ENCODE peak calls at places on chromosomes 16 and 17, in six cellular contexts. S is activated CD8-positive, alpha-beta T cell treated with anti-CD3 and anti-CD28 coated beads for 36 hours; K is left ventricle myocardium inferior; Z is HFF-Myc; N is AG10803; X is ovary. P is an unnamed sample.

GRCh38 chr17:46943511-46944393 is 20.8 kb downstream of the GOSR2 start:
- DNase-seq in S (peak), K (no peak), Z (no peak), N (no peak), X (peak), P (no peak)

GRCh38 chr17:66190738-66191606 is 961 bp downstream of the CEP112 start:
- DNase-seq in S (no peak), K (no peak), Z (no peak), N (peak), X (no peak), P (no peak)

GRCh38 chr16:75305364-75306101 is 54.1 kb upstream of the BCAR1 start:
- DNase-seq in S (peak), K (peak), Z (peak), N (peak), X (peak), P (peak)

GRCh38 chr17:7650509-7651096 is at the start of gene ATP1B2:
- DNase-seq in S (peak), K (peak), Z (no peak), N (no peak), X (peak), P (peak)

GRCh38 chr17:63845509-63845908 is 3.0 kb upstream of the SMARCD2 start:
- DNase-seq in S (no peak), K (no peak), Z (no peak), N (no peak), X (no peak), P (no peak)

GRCh38 chr16:5633845-5634440 is 536.3 kb upstream of the EEF2KMT start:
- DNase-seq in S (no peak), K (no peak), Z (no peak), N (no peak), X (no peak), P (no peak)

GRCh38 chr17:74430706-74431567 is 951 bp upstream of the GPRC5C start:
- DNase-seq in S (peak), K (peak), Z (no peak), N (peak), X (peak), P (no peak)

GRCh38 chr16:57993452-57993851 is 7.0 kb downstream of the ZNF319 start:
- DNase-seq in S (no peak), K (no peak), Z (no peak), N (no peak), X (no peak), P (no peak)

GRCh38 chr17:32625971-32626370 is 139.2 kb downstream of the CDK5R1 start:
- DNase-seq in S (no peak), K (no peak), Z (no peak), N (no peak), X (no peak), P (no peak)

GRCh38 chr17:77471984-77472836 is 331.4 kb downstream of the SEC14L1 start:
- DNase-seq in S (peak), K (no peak), Z (no peak), N (peak), X (peak), P (no peak)

GRCh38 chr17:44221072-44221861 is 1.8 kb upstream of the UBTF start:
- DNase-seq in S (peak), K (peak), Z (no peak), N (peak), X (peak), P (no peak)

GRCh38 chr17:72100445-72100844 is 20.4 kb upstream of the SOX9 start:
- DNase-seq in S (no peak), K (no peak), Z (no peak), N (no peak), X (no peak), P (no peak)

GRCh38 chr17:72092710-72093322 is 28.0 kb upstream of the SOX9 start:
- DNase-seq in S (no peak), K (no peak), Z (no peak), N (no peak), X (no peak), P (no peak)

GRCh38 chr17:72099919-72100318 is 20.9 kb upstream of the SOX9 start:
- DNase-seq in S (no peak), K (no peak), Z (no peak), N (no peak), X (no peak), P (no peak)

GRCh38 chr17:72095316-72095715 is 25.5 kb upstream of the SOX9 start:
- DNase-seq in S (no peak), K (no peak), Z (no peak), N (no peak), X (no peak), P (no peak)

GRCh38 chr17:72097144-72097543 is 23.7 kb upstream of the SOX9 start:
- DNase-seq in S (no peak), K (no peak), Z (no peak), N (no peak), X (no peak), P (no peak)
- TF ChIP-seq CTCF in S (no peak), K (no peak), Z (no peak), N (no peak), X (no peak), P (no peak)

GRCh38 chr16:8828541-8829165 is 31.0 kb downstream of the PMM2 start:
- DNase-seq in S (no peak), K (no peak), Z (no peak), N (no peak), X (no peak), P (no peak)
- TF ChIP-seq CTCF in S (no peak), K (no peak), Z (no peak), N (no peak), X (no peak), P (no peak)

GRCh38 chr17:48025040-48025903 is 12.3 kb downstream of the COPZ2 start:
- DNase-seq in S (peak), K (peak), Z (peak), N (peak), X (peak), P (peak)

GRCh38 chr17:48021964-48022363 is 15.6 kb downstream of the COPZ2 start:
- DNase-seq in S (no peak), K (no peak), Z (no peak), N (no peak), X (no peak), P (no peak)

GRCh38 chr17:48022906-48023305 is 14.7 kb downstream of the COPZ2 start:
- DNase-seq in S (no peak), K (no peak), Z (no peak), N (no peak), X (no peak), P (no peak)

GRCh38 chr17:48024149-48025039 is 13.2 kb downstream of the COPZ2 start:
- DNase-seq in S (peak), K (peak), Z (no peak), N (peak), X (peak), P (no peak)

GRCh38 chr17:48023408-48024148 is 14.0 kb downstream of the COPZ2 start:
- DNase-seq in S (peak), K (peak), Z (no peak), N (peak), X (peak), P (peak)
- TF ChIP-seq CTCF in S (peak), K (peak), Z (no peak), N (no peak), X (peak), P (no peak)

GRCh38 chr16:65121870-65122723 is at the start of gene CDH11:
- DNase-seq in S (no peak), K (peak), Z (no peak), N (peak), X (peak), P (no peak)
- TF ChIP-seq CTCF in S (no peak), K (peak), Z (peak), N (peak), X (peak), P (no peak)

DNA sequence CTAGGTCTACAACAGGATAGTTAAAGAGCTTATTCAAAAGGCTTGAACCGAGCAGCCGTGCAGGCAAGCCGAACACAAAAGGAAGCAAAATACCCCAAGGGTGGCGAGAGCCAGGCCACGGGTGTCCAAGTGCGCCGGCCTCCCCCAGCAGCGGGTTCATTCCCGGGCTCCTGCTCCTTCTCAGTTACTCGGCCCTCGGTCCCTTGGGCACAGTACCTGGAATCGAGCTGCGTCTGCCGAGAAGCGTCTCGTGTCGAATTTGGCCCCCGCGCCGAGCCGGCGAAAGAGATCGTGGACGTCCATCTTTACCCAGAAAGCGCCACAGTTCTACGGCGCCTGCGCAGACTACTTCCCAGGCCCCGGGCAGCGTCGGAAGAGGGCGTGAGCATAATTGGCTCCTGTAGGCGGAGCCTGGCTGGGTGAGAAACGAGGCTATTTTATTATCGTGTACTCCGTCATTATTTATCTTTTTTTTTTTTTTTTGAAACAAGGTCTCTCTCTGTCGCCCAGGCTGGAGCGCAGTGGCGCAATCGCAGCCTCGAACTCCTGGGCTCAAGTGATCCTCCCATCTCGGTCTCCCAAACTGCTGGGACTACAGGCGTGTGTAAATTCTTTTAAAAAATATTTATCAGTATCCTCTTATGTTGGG is at the start of gene DDX52:
- DNase-seq in S (peak), K (peak), Z (peak), N (peak), X (peak), P (peak)
- TF ChIP-seq CTCF in S (no peak), K (peak), Z (no peak), N (peak), X (peak), P (no peak)

DNA sequence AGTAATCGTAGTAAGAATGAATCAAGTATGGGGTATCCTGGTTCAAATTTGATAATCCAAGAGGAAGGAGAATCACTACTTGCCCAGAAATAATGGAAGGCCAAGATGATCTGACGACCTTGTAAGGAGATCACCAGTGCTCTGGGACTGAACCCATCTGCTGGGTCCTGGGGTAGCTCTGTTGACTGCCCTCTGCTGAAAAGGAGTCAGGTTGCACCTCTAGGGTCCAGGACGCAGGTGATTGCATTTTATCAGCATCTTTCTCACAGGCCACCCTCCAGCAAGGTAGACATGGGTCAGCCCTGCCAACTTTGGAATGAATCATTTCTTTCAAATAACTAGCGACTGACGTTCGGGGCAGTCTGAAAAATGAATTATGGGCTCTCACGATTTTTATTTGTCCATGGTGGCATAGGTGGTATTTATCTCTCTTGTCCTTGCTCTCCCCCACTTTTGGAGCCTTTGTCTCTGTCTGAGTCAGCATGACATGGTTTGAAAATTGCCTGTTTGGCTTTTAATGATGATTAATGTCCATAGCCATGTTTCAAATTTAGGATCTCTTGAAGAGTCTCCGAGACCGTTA is 163.7 kb downstream of the MSI2 start:
- DNase-seq in S (no peak), K (no peak), Z (no peak), N (no peak), X (no peak), P (no peak)
- TF ChIP-seq CTCF in S (no peak), K (no peak), Z (no peak), N (no peak), X (no peak), P (no peak)

GRCh38 chr16:1823821-1824220 is 2.8 kb downstream of the HAGH start:
- DNase-seq in S (peak), K (peak), Z (no peak), N (peak), X (no peak), P (no peak)
- TF ChIP-seq CTCF in S (no peak), K (no peak), Z (peak), N (peak), X (no peak), P (no peak)

GRCh38 chr16:22979038-22979437 is 165.1 kb downstream of the HS3ST2 start:
- DNase-seq in S (no peak), K (no peak), Z (no peak), N (no peak), X (no peak), P (no peak)

GRCh38 chr16:22973451-22973991 is 159.6 kb downstream of the HS3ST2 start:
- DNase-seq in S (no peak), K (no peak), Z (no peak), N (no peak), X (no peak), P (no peak)

GRCh38 chr16:22971346-22971924 is 157.5 kb downstream of the HS3ST2 start:
- DNase-seq in S (no peak), K (no peak), Z (no peak), N (no peak), X (no peak), P (no peak)

GRCh38 chr16:22977294-22977697 is 163.3 kb downstream of the HS3ST2 start:
- DNase-seq in S (no peak), K (no peak), Z (no peak), N (peak), X (no peak), P (no peak)
- TF ChIP-seq CTCF in S (no peak), K (no peak), Z (peak), N (peak), X (no peak), P (no peak)

GRCh38 chr17:67559381-67559966 is 158.3 kb upstream of the NOL11 start:
- DNase-seq in S (peak), K (no peak), Z (no peak), N (no peak), X (no peak), P (no peak)
- TF ChIP-seq CTCF in S (peak), K (peak), Z (no peak), N (no peak), X (no peak), P (no peak)

DNA sequence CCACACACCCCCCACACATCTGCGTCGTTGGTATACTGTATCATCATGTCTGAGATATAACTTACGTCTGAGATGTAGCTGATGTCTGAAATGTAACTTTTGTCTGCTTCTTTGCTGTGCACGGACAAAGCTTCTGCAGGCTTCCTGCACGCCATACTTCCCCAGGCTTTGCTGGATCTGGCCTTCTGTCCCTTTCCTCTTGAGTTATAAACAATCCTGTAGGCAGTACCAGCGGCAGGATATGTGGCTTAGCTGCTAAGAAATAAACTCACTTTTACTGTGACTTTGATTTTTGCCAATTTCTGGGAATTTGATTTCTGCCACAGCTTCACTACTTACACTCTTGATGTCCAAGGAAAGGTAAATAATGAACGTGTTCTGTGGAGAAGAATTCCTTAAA is 184.4 kb downstream of the RPTOR start:
- DNase-seq in S (no peak), K (no peak), Z (no peak), N (no peak), X (no peak), P (no peak)
- TF ChIP-seq CTCF in S (no peak), K (no peak), Z (no peak), N (no peak), X (no peak), P (no peak)